ENCODE peak calls at places on chromosomes 6 and 20, in six cellular contexts. M is non-pigmented ciliary epithelial cell, Q is amniotic stem cell, U is neural progenitor cell, D is osteocyte, W is aorta. C is an unnamed sample.

GRCh38 chr6:20483902-20484497 is 50.3 kb upstream of the CDKAL1 start:
- DNase-seq in M (no peak), D (no peak), Q (no peak), U (peak; percentile 78), W (no peak), C (no peak)

GRCh38 chr6:90434096-90434495 is 137.5 kb upstream of the BACH2 start:
- DNase-seq in M (no peak), U (peak; percentile 68), W (no peak), D (no peak), Q (no peak), C (no peak)

GRCh38 chr6:158782432-158783166 is 36.6 kb downstream of the EZR start:
- DNase-seq in W (no peak), M (no peak), D (no peak), Q (no peak), U (no peak), C (no peak)

GRCh38 chr20:6698723-6699122 is 68.8 kb upstream of the BMP2 start:
- DNase-seq in Q (no peak), D (no peak), M (no peak), U (no peak), W (no peak), C (no peak)

GRCh38 chr6:24855389-24856245 is 56.9 kb upstream of the ARMH2 start:
- DNase-seq in Q (peak; percentile 64), M (peak; percentile 46), U (peak; percentile 80), D (no peak), W (no peak), C (peak; percentile 59)

GRCh38 chr20:37518059-37518458 is 3.0 kb upstream of the NNAT start:
- DNase-seq in W (no peak), Q (no peak), D (no peak), U (no peak), M (no peak), C (no peak)

GRCh38 chr6:9040718-9041117 is 605.4 kb upstream of the SLC35B3 start:
- DNase-seq in U (no peak), Q (no peak), W (no peak), M (no peak), D (no peak), C (no peak)

GRCh38 chr6:49906511-49906910 is 40.2 kb upstream of the CRISP1 start:
- DNase-seq in M (no peak), D (no peak), U (no peak), Q (no peak), W (no peak), C (peak; percentile 84)

GRCh38 chr6:41039060-41039998 is at the start of gene UNC5CL:
- DNase-seq in U (peak; percentile 63), D (no peak), W (peak; percentile 52), M (no peak), Q (no peak), C (peak; percentile 13)

GRCh38 chr6:77231438-77232305 is 231.6 kb downstream of the HTR1B start:
- DNase-seq in D (no peak), U (peak; percentile 72), W (no peak), Q (no peak), M (no peak), C (no peak)

GRCh38 chr6:149831380-149831820 is 32.8 kb downstream of the LRP11 start:
- DNase-seq in Q (no peak), D (no peak), U (no peak), M (no peak), W (no peak), C (no peak)

GRCh38 chr20:41482647-41483552 is 116.3 kb upstream of the EMILIN3 start:
- DNase-seq in U (no peak), Q (peak; percentile 65), M (peak; percentile 86), D (no peak), W (no peak), C (no peak)

GRCh38 chr6:111857674-111858337 is 15.4 kb downstream of the FYN start:
- DNase-seq in M (no peak), Q (no peak), U (no peak), W (no peak), D (no peak), C (no peak)

GRCh38 chr20:62423326-62423706 is 4.0 kb downstream of the RBBP8NL start:
- DNase-seq in W (no peak), M (no peak), Q (no peak), U (no peak), D (no peak), C (no peak)

GRCh38 chr6:162964703-162965140 is 236.9 kb downstream of the PACRG start:
- DNase-seq in U (no peak), W (no peak), Q (peak; percentile 93), M (peak; percentile 100), D (peak; percentile 88), C (no peak)

GRCh38 chr20:64062276-64062595 is 762 bp upstream of the TCEA2 start:
- DNase-seq in M (no peak), W (no peak), U (no peak), Q (no peak), D (no peak), C (no peak)

GRCh38 chr6:144415014-144415413 is 129.9 kb downstream of the UTRN start:
- DNase-seq in W (no peak), M (peak; percentile 72), U (no peak), D (no peak), Q (peak; percentile 29), C (no peak)

GRCh38 chr20:56391596-56392281 is at the start of gene AURKA:
- DNase-seq in Q (no peak), D (no peak), U (no peak), M (no peak), W (no peak), C (no peak)

GRCh38 chr6:169844946-169845345 is 93.5 kb downstream of the ERMARD start:
- DNase-seq in M (no peak), D (peak; percentile 73), U (no peak), W (no peak), Q (no peak), C (no peak)

GRCh38 chr6:114304304-114304887 is 38.4 kb downstream of the HS3ST5 start:
- DNase-seq in D (no peak), W (no peak), U (no peak), M (no peak), Q (peak; percentile 45), C (peak; percentile 8)

GRCh38 chr6:429515-430121 is 38.1 kb downstream of the IRF4 start:
- DNase-seq in M (no peak), Q (no peak), U (no peak), D (no peak), W (no peak), C (no peak)

GRCh38 chr6:36829919-36830544 is 9.2 kb downstream of the CPNE5 start:
- DNase-seq in M (no peak), Q (no peak), W (peak; percentile 84), D (no peak), U (no peak), C (peak; percentile 95)

GRCh38 chr20:37297066-37297736 is 7.7 kb downstream of the MANBAL start:
- DNase-seq in D (no peak), Q (no peak), W (no peak), M (no peak), U (no peak), C (peak; percentile 52)

GRCh38 chr6:140590641-140591040 is 1216.2 kb upstream of the CITED2 start:
- DNase-seq in W (no peak), M (no peak), U (no peak), Q (no peak), D (no peak), C (no peak)

GRCh38 chr6:163391983-163392382 is 22.5 kb upstream of the QKI start:
- DNase-seq in W (no peak), Q (no peak), U (no peak), D (no peak), M (no peak), C (no peak)

GRCh38 chr6:146543940-146544661 is 468 bp downstream of the RAB32 start:
- DNase-seq in M (no peak), W (peak; percentile 81), D (no peak), U (peak; percentile 45), Q (peak; percentile 40), C (peak; percentile 33)

GRCh38 chr6:48378874-48379407 is 267.9 kb upstream of the PTCHD4 start:
- DNase-seq in M (no peak), W (no peak), Q (no peak), U (no peak), D (no peak), C (no peak)

GRCh38 chr20:5077761-5078387 is 41.9 kb downstream of the PCNA start:
- DNase-seq in Q (no peak), W (no peak), D (no peak), U (no peak), M (no peak), C (no peak)

GRCh38 chr6:39166189-39166917 is 51.4 kb upstream of the SAYSD1 start:
- DNase-seq in D (no peak), W (peak; percentile 96), U (peak; percentile 92), Q (peak; percentile 13), M (no peak), C (peak; percentile 13)

GRCh38 chr6:5110246-5110645 is 25.1 kb downstream of the PPP1R3G start:
- DNase-seq in M (no peak), U (no peak), W (no peak), Q (no peak), D (no peak), C (no peak)

GRCh38 chr6:40308533-40309306 is 278.4 kb downstream of the LRFN2 start:
- DNase-seq in D (peak; percentile 87), W (no peak), U (peak; percentile 89), M (no peak), Q (peak; percentile 15), C (peak; percentile 30)

GRCh38 chr6:36029464-36029863 is 1.9 kb downstream of the MAPK14 start:
- DNase-seq in U (no peak), M (no peak), D (no peak), W (no peak), Q (peak; percentile 7), C (no peak)

GRCh38 chr6:142387997-142388815 is 86.4 kb downstream of the ADGRG6 start:
- DNase-seq in M (peak; percentile 40), Q (peak; percentile 63), W (no peak), D (no peak), U (peak; percentile 43), C (peak; percentile 31)